ENCODE peak calls at places on chromosomes 11 and 22, in six cellular contexts. One of them, this sample, is unnamed.
A peak's percentile ranks its signal among the peaks of the same experiment; 100 is the strongest.

GRCh38 chr11:16812274-16812673 is 73.8 kb downstream of the C11orf58 start:
- DNase-seq in left lung: no peak
- DNase-seq in GM23248: no peak
- DNase-seq in CD8-positive, alpha-beta T cell: no peak
- DNase-seq in lung: no peak
- DNase-seq in CD8-positive, alpha-beta memory T cell: no peak
- DNase-seq in this sample: no peak

GRCh38 chr11:11027271-11027670 is 169.4 kb upstream of the ZBED5 start:
- DNase-seq in left lung: no peak
- DNase-seq in GM23248: peak; percentile 94
- DNase-seq in CD8-positive, alpha-beta T cell: no peak
- DNase-seq in lung: peak; percentile 1
- DNase-seq in CD8-positive, alpha-beta memory T cell: no peak
- DNase-seq in this sample: no peak

GRCh38 chr11:3824714-3825472 is 15.9 kb downstream of the RHOG start:
- DNase-seq in left lung: peak; percentile 67
- DNase-seq in GM23248: peak; percentile 41
- DNase-seq in CD8-positive, alpha-beta T cell: peak; percentile 85
- DNase-seq in lung: peak; percentile 70
- DNase-seq in CD8-positive, alpha-beta memory T cell: peak; percentile 70
- DNase-seq in this sample: peak; percentile 86

GRCh38 chr11:104700609-104701008 is 197.7 kb downstream of the CASP12 start:
- DNase-seq in left lung: no peak
- DNase-seq in GM23248: peak; percentile 56
- DNase-seq in CD8-positive, alpha-beta T cell: no peak
- DNase-seq in lung: no peak
- DNase-seq in CD8-positive, alpha-beta memory T cell: no peak
- DNase-seq in this sample: no peak

GRCh38 chr22:22703715-22704114 is 59.3 kb downstream of the GGTLC2 start:
- DNase-seq in left lung: no peak
- DNase-seq in GM23248: peak; percentile 76
- DNase-seq in CD8-positive, alpha-beta T cell: peak; percentile 43
- DNase-seq in lung: no peak
- DNase-seq in CD8-positive, alpha-beta memory T cell: no peak
- DNase-seq in this sample: no peak

GRCh38 chr11:68948948-68949347 is 31.8 kb downstream of the MRGPRD start:
- DNase-seq in left lung: no peak
- DNase-seq in GM23248: no peak
- DNase-seq in CD8-positive, alpha-beta T cell: no peak
- DNase-seq in lung: no peak
- DNase-seq in CD8-positive, alpha-beta memory T cell: no peak
- DNase-seq in this sample: no peak

GRCh38 chr11:646214-646613 is 9.1 kb downstream of the DRD4 start:
- DNase-seq in left lung: no peak
- DNase-seq in GM23248: no peak
- DNase-seq in CD8-positive, alpha-beta T cell: no peak
- DNase-seq in lung: no peak
- DNase-seq in CD8-positive, alpha-beta memory T cell: no peak
- DNase-seq in this sample: no peak

GRCh38 chr11:75562836-75563484 is 907 bp downstream of the SERPINH1 start:
- DNase-seq in left lung: no peak
- DNase-seq in GM23248: peak; percentile 83
- DNase-seq in CD8-positive, alpha-beta T cell: no peak
- DNase-seq in lung: no peak
- DNase-seq in CD8-positive, alpha-beta memory T cell: no peak
- DNase-seq in this sample: no peak

GRCh38 chr11:14554959-14555358 is 34.8 kb upstream of the PSMA1 start:
- DNase-seq in left lung: no peak
- DNase-seq in GM23248: no peak
- DNase-seq in CD8-positive, alpha-beta T cell: no peak
- DNase-seq in lung: no peak
- DNase-seq in CD8-positive, alpha-beta memory T cell: no peak
- DNase-seq in this sample: no peak

GRCh38 chr11:19890308-19890707 is 177.7 kb downstream of the NAV2 start:
- DNase-seq in left lung: no peak
- DNase-seq in GM23248: peak; percentile 72
- DNase-seq in CD8-positive, alpha-beta T cell: no peak
- DNase-seq in lung: no peak
- DNase-seq in CD8-positive, alpha-beta memory T cell: no peak
- DNase-seq in this sample: no peak

GRCh38 chr11:66564984-66565383 is 3.4 kb downstream of the CTSF start:
- DNase-seq in left lung: no peak
- DNase-seq in GM23248: no peak
- DNase-seq in CD8-positive, alpha-beta T cell: no peak
- DNase-seq in lung: no peak
- DNase-seq in CD8-positive, alpha-beta memory T cell: no peak
- DNase-seq in this sample: no peak

GRCh38 chr11:110921742-110922200 is 209.5 kb upstream of the ARHGAP20 start:
- DNase-seq in left lung: peak; percentile 33
- DNase-seq in GM23248: peak; percentile 59
- DNase-seq in CD8-positive, alpha-beta T cell: no peak
- DNase-seq in lung: peak; percentile 32
- DNase-seq in CD8-positive, alpha-beta memory T cell: no peak
- DNase-seq in this sample: no peak

GRCh38 chr22:16959345-16959930 is 48.6 kb downstream of the GAB4 start:
- DNase-seq in left lung: no peak
- DNase-seq in GM23248: no peak
- DNase-seq in CD8-positive, alpha-beta T cell: peak; percentile 38
- DNase-seq in lung: peak; percentile 11
- DNase-seq in CD8-positive, alpha-beta memory T cell: no peak
- DNase-seq in this sample: no peak

GRCh38 chr11:14376920-14377319 is 17.9 kb upstream of the RRAS2 start:
- DNase-seq in left lung: no peak
- DNase-seq in GM23248: no peak
- DNase-seq in CD8-positive, alpha-beta T cell: no peak
- DNase-seq in lung: no peak
- DNase-seq in CD8-positive, alpha-beta memory T cell: no peak
- DNase-seq in this sample: no peak

GRCh38 chr11:76598426-76598839 is 72.1 kb downstream of the LRRC32 start:
- DNase-seq in left lung: no peak
- DNase-seq in GM23248: peak; percentile 76
- DNase-seq in CD8-positive, alpha-beta T cell: peak; percentile 44
- DNase-seq in lung: no peak
- DNase-seq in CD8-positive, alpha-beta memory T cell: no peak
- DNase-seq in this sample: no peak

GRCh38 chr11:119318240-119319135 is 1.6 kb upstream of the MCAM start:
- DNase-seq in left lung: no peak
- DNase-seq in GM23248: peak; percentile 84
- DNase-seq in CD8-positive, alpha-beta T cell: peak; percentile 44
- DNase-seq in lung: no peak
- DNase-seq in CD8-positive, alpha-beta memory T cell: no peak
- DNase-seq in this sample: no peak

GRCh38 chr11:78083036-78083435 is 3.4 kb upstream of the NDUFC2 start:
- DNase-seq in left lung: no peak
- DNase-seq in GM23248: no peak
- DNase-seq in CD8-positive, alpha-beta T cell: no peak
- DNase-seq in lung: no peak
- DNase-seq in CD8-positive, alpha-beta memory T cell: no peak
- DNase-seq in this sample: no peak

GRCh38 chr11:6554828-6555706 is 48.3 kb downstream of the RRP8 start:
- DNase-seq in left lung: no peak
- DNase-seq in GM23248: no peak
- DNase-seq in CD8-positive, alpha-beta T cell: no peak
- DNase-seq in lung: no peak
- DNase-seq in CD8-positive, alpha-beta memory T cell: no peak
- DNase-seq in this sample: no peak

GRCh38 chr11:2807276-2807681 is 78.3 kb downstream of the CDKN1C start:
- DNase-seq in left lung: peak; percentile 48
- DNase-seq in GM23248: no peak
- DNase-seq in CD8-positive, alpha-beta T cell: no peak
- DNase-seq in lung: peak; percentile 72
- DNase-seq in CD8-positive, alpha-beta memory T cell: no peak
- DNase-seq in this sample: no peak

GRCh38 chr11:120774591-120775386 is 249.1 kb upstream of the TBCEL start:
- DNase-seq in left lung: no peak
- DNase-seq in GM23248: no peak
- DNase-seq in CD8-positive, alpha-beta T cell: no peak
- DNase-seq in lung: no peak
- DNase-seq in CD8-positive, alpha-beta memory T cell: no peak
- DNase-seq in this sample: no peak

GRCh38 chr11:78318733-78319132 is 98.9 kb downstream of the GAB2 start:
- DNase-seq in left lung: no peak
- DNase-seq in GM23248: peak; percentile 27
- DNase-seq in CD8-positive, alpha-beta T cell: no peak
- DNase-seq in lung: no peak
- DNase-seq in CD8-positive, alpha-beta memory T cell: no peak
- DNase-seq in this sample: no peak

GRCh38 chr22:45469573-45470383 is 32.9 kb upstream of the FBLN1 start:
- DNase-seq in left lung: peak; percentile 7
- DNase-seq in GM23248: peak; percentile 49
- DNase-seq in CD8-positive, alpha-beta T cell: no peak
- DNase-seq in lung: no peak
- DNase-seq in CD8-positive, alpha-beta memory T cell: no peak
- DNase-seq in this sample: no peak

GRCh38 chr11:120212926-120213325 is 2.1 kb downstream of the OAF start:
- DNase-seq in left lung: no peak
- DNase-seq in GM23248: peak; percentile 40
- DNase-seq in CD8-positive, alpha-beta T cell: no peak
- DNase-seq in lung: no peak
- DNase-seq in CD8-positive, alpha-beta memory T cell: no peak
- DNase-seq in this sample: no peak

GRCh38 chr11:26698224-26698623 is 23.6 kb downstream of the SLC5A12 start:
- DNase-seq in left lung: no peak
- DNase-seq in GM23248: no peak
- DNase-seq in CD8-positive, alpha-beta T cell: no peak
- DNase-seq in lung: no peak
- DNase-seq in CD8-positive, alpha-beta memory T cell: no peak
- DNase-seq in this sample: no peak

GRCh38 chr11:111586305-111586915 is 15.8 kb upstream of the SIK2 start:
- DNase-seq in left lung: no peak
- DNase-seq in GM23248: peak; percentile 75
- DNase-seq in CD8-positive, alpha-beta T cell: no peak
- DNase-seq in lung: no peak
- DNase-seq in CD8-positive, alpha-beta memory T cell: peak; percentile 22
- DNase-seq in this sample: no peak

GRCh38 chr11:3861698-3862097 is 6.2 kb downstream of the STIM1 start:
- DNase-seq in left lung: no peak
- DNase-seq in GM23248: no peak
- DNase-seq in CD8-positive, alpha-beta T cell: no peak
- DNase-seq in lung: no peak
- DNase-seq in CD8-positive, alpha-beta memory T cell: no peak
- DNase-seq in this sample: no peak

GRCh38 chr11:95516786-95517185 is 272.8 kb downstream of the FAM76B start:
- DNase-seq in left lung: no peak
- DNase-seq in GM23248: peak; percentile 90
- DNase-seq in CD8-positive, alpha-beta T cell: no peak
- DNase-seq in lung: no peak
- DNase-seq in CD8-positive, alpha-beta memory T cell: no peak
- DNase-seq in this sample: no peak

GRCh38 chr22:23901600-23901999 is 7.4 kb downstream of the MIF start:
- DNase-seq in left lung: no peak
- DNase-seq in GM23248: no peak
- DNase-seq in CD8-positive, alpha-beta T cell: no peak
- DNase-seq in lung: no peak
- DNase-seq in CD8-positive, alpha-beta memory T cell: no peak
- DNase-seq in this sample: no peak
- H3K4me3 ChIP-seq in left lung: no peak overlapping the region
- H3K4me3 ChIP-seq in GM23248: no peak overlapping the region
- H3K4me3 ChIP-seq in CD8-positive, alpha-beta T cell: no peak overlapping the region
- H3K4me3 ChIP-seq in lung: no peak overlapping the region
- H3K4me3 ChIP-seq in CD8-positive, alpha-beta memory T cell: no peak overlapping the region
- H3K4me3 ChIP-seq in this sample: no peak overlapping the region

GRCh38 chr22:39562839-39563489 is 7.6 kb upstream of the CACNA1I start:
- DNase-seq in left lung: no peak
- DNase-seq in GM23248: no peak
- DNase-seq in CD8-positive, alpha-beta T cell: no peak
- DNase-seq in lung: no peak
- DNase-seq in CD8-positive, alpha-beta memory T cell: no peak
- DNase-seq in this sample: no peak
- H3K27me3 ChIP-seq in left lung: peaks cover 60% of the 10 kb centered on the region
- H3K27me3 ChIP-seq in GM23248: peaks cover 24% of the 10 kb centered on the region
- H3K27me3 ChIP-seq in CD8-positive, alpha-beta T cell: peaks cover 8% of the 10 kb centered on the region
- H3K27me3 ChIP-seq in lung: no peaks in the 10 kb centered on the region
- H3K27me3 ChIP-seq in CD8-positive, alpha-beta memory T cell: peaks cover 14% of the 10 kb centered on the region
- H3K27me3 ChIP-seq in this sample: peaks cover 11% of the 10 kb centered on the region

GRCh38 chr11:62645660-62645933 is 816 bp downstream of the GANAB start:
- DNase-seq in left lung: no peak
- DNase-seq in GM23248: no peak
- DNase-seq in CD8-positive, alpha-beta T cell: no peak
- DNase-seq in lung: no peak
- DNase-seq in CD8-positive, alpha-beta memory T cell: no peak
- DNase-seq in this sample: no peak

GRCh38 chr11:62645934-62646824 is at the start of gene GANAB:
- DNase-seq in left lung: peak; percentile 99
- DNase-seq in GM23248: peak; percentile 100
- DNase-seq in CD8-positive, alpha-beta T cell: peak; percentile 99
- DNase-seq in lung: peak; percentile 100
- DNase-seq in CD8-positive, alpha-beta memory T cell: peak; percentile 99
- DNase-seq in this sample: peak; percentile 87

GRCh38 chr11:62648185-62648966 is 2.0 kb upstream of the GANAB start:
- DNase-seq in left lung: no peak
- DNase-seq in GM23248: no peak
- DNase-seq in CD8-positive, alpha-beta T cell: no peak
- DNase-seq in lung: no peak
- DNase-seq in CD8-positive, alpha-beta memory T cell: no peak
- DNase-seq in this sample: no peak

GRCh38 chr11:62647609-62648005 is 1.2 kb upstream of the GANAB start:
- DNase-seq in left lung: no peak
- DNase-seq in GM23248: peak; percentile 63
- DNase-seq in CD8-positive, alpha-beta T cell: no peak
- DNase-seq in lung: no peak
- DNase-seq in CD8-positive, alpha-beta memory T cell: no peak
- DNase-seq in this sample: no peak

GRCh38 chr11:62646825-62647608 is 604 bp upstream of the GANAB start:
- DNase-seq in left lung: no peak
- DNase-seq in GM23248: no peak
- DNase-seq in CD8-positive, alpha-beta T cell: no peak
- DNase-seq in lung: no peak
- DNase-seq in CD8-positive, alpha-beta memory T cell: no peak
- DNase-seq in this sample: no peak
- H3K4me3 ChIP-seq in left lung: no peak overlapping the region
- H3K4me3 ChIP-seq in GM23248: peak overlapping the region; percentile 32
- H3K4me3 ChIP-seq in CD8-positive, alpha-beta T cell: peak overlapping the region; percentile 27
- H3K4me3 ChIP-seq in lung: no peak overlapping the region
- H3K4me3 ChIP-seq in CD8-positive, alpha-beta memory T cell: peak overlapping the region; percentile 11
- H3K4me3 ChIP-seq in this sample: no peak overlapping the region

GRCh38 chr22:50064453-50064852 is 6.4 kb upstream of the TTLL8 start:
- DNase-seq in left lung: no peak
- DNase-seq in GM23248: no peak
- DNase-seq in CD8-positive, alpha-beta T cell: no peak
- DNase-seq in lung: no peak
- DNase-seq in CD8-positive, alpha-beta memory T cell: no peak
- DNase-seq in this sample: no peak

GRCh38 chr22:50061824-50062355 is 3.8 kb upstream of the TTLL8 start:
- DNase-seq in left lung: no peak
- DNase-seq in GM23248: no peak
- DNase-seq in CD8-positive, alpha-beta T cell: no peak
- DNase-seq in lung: no peak
- DNase-seq in CD8-positive, alpha-beta memory T cell: no peak
- DNase-seq in this sample: no peak

GRCh38 chr22:50061141-50061823 is 3.2 kb upstream of the TTLL8 start:
- DNase-seq in left lung: no peak
- DNase-seq in GM23248: no peak
- DNase-seq in CD8-positive, alpha-beta T cell: no peak
- DNase-seq in lung: no peak
- DNase-seq in CD8-positive, alpha-beta memory T cell: no peak
- DNase-seq in this sample: no peak

GRCh38 chr22:50063589-50064393 is 5.7 kb upstream of the TTLL8 start:
- DNase-seq in left lung: no peak
- DNase-seq in GM23248: no peak
- DNase-seq in CD8-positive, alpha-beta T cell: no peak
- DNase-seq in lung: no peak
- DNase-seq in CD8-positive, alpha-beta memory T cell: no peak
- DNase-seq in this sample: no peak

GRCh38 chr22:50062509-50063135 is 4.5 kb upstream of the TTLL8 start:
- DNase-seq in left lung: no peak
- DNase-seq in GM23248: no peak
- DNase-seq in CD8-positive, alpha-beta T cell: no peak
- DNase-seq in lung: no peak
- DNase-seq in CD8-positive, alpha-beta memory T cell: no peak
- DNase-seq in this sample: no peak
- H3K27me3 ChIP-seq in left lung: peaks cover 69% of the 10 kb centered on the region
- H3K27me3 ChIP-seq in GM23248: peaks cover 20% of the 10 kb centered on the region
- H3K27me3 ChIP-seq in CD8-positive, alpha-beta T cell: peaks cover 7% of the 10 kb centered on the region
- H3K27me3 ChIP-seq in lung: no peaks in the 10 kb centered on the region
- H3K27me3 ChIP-seq in CD8-positive, alpha-beta memory T cell: peaks cover 2% of the 10 kb centered on the region
- H3K27me3 ChIP-seq in this sample: no peaks in the 10 kb centered on the region